ENCODE peak calls at places on chromosomes 12 and 14, in four cellular contexts. S, Y, Z and A are unnamed samples.

GRCh38 chr12:118958520-118958919 is 22.8 kb upstream of the SRRM4 start:
- DNase-seq in Y (no peak), Z (no peak), S (no peak), A (no peak)

GRCh38 chr12:15754233-15754632 is 35.0 kb downstream of the EPS8 start:
- DNase-seq in Y (no peak), S (no peak), Z (no peak), A (no peak)

GRCh38 chr12:5123921-5124320 is 80.2 kb downstream of the KCNA5 start:
- DNase-seq in S (no peak), Z (no peak), Y (no peak), A (no peak)

GRCh38 chr12:122955151-122955550 is 11.1 kb downstream of the ABCB9 start:
- DNase-seq in Y (no peak), S (no peak), Z (no peak), A (no peak)

GRCh38 chr12:96034631-96035282 is 630 bp downstream of the LTA4H start:
- DNase-seq in Z (peak; percentile 29), S (peak; percentile 50), Y (no peak), A (no peak)

GRCh38 chr12:38776657-38777056 is 128.7 kb downstream of the CPNE8 start:
- DNase-seq in Z (no peak), Y (no peak), S (no peak), A (no peak)

GRCh38 chr14:76050797-76051392 is 65.3 kb downstream of the IFT43 start:
- DNase-seq in Y (peak; percentile 56), S (peak; percentile 76), Z (peak; percentile 64), A (peak; percentile 25)

GRCh38 chr14:59583755-59584154 is 7.1 kb upstream of the CCDC175 start:
- DNase-seq in Z (peak; percentile 58), Y (peak; percentile 38), S (no peak), A (no peak)

GRCh38 chr14:94450722-94451090 is 1.9 kb downstream of the SERPINA11 start:
- DNase-seq in Y (no peak), Z (no peak), S (no peak), A (no peak)

GRCh38 chr14:78633747-78634146 is 463.6 kb downstream of the NRXN3 start:
- DNase-seq in Y (peak; percentile 5), S (no peak), Z (no peak), A (no peak)

GRCh38 chr12:80213246-80213645 is 113.9 kb downstream of the OTOGL start:
- DNase-seq in Y (no peak), S (no peak), Z (no peak), A (no peak)

GRCh38 chr12:55972906-55973597 is 826 bp upstream of the RAB5B start:
- DNase-seq in Z (no peak), S (peak; percentile 55), Y (no peak), A (no peak)

GRCh38 chr12:90672081-90672480 is 282.9 kb downstream of the CCER1 start:
- DNase-seq in Y (no peak), S (no peak), Z (no peak), A (no peak)

GRCh38 chr12:74317078-74317581 is 220.5 kb upstream of the ATXN7L3B start:
- DNase-seq in Y (peak; percentile 23), S (no peak), Z (no peak), A (no peak)

GRCh38 chr12:98151984-98152383 is 363.4 kb upstream of the TMPO start:
- DNase-seq in S (no peak), Y (no peak), Z (no peak), A (no peak)

GRCh38 chr12:125262866-125263265 is 197.6 kb downstream of the AACS start:
- DNase-seq in S (no peak), Z (no peak), Y (no peak), A (no peak)